ENCODE peak calls at places on chromosomes 3 and 15, in ten cellular contexts. P is amniotic stem cell, Z is fibroblast of pulmonary artery, E is posterior cingulate gyrus, U is fibroblast of villous mesenchyme, A is ovary, B is left lobe of liver, M is AML-193, Y is foreskin fibroblast, I is GM18507. O is an unnamed sample.

GRCh38 chr3:50724831-50725230 is 50.1 kb downstream of the DOCK3 start:
- DNase-seq in P (no peak), E (no peak), U (no peak), M (no peak), Z (no peak), Y (no peak), B (no peak), I (no peak), A (no peak), O (no peak)

GRCh38 chr3:46239301-46239938 is 2.8 kb upstream of the CCR3 start:
- DNase-seq in Z (no peak), U (no peak), Y (no peak), E (no peak), I (no peak), M (no peak), A (no peak), P (no peak), B (no peak), O (no peak)

GRCh38 chr3:4675704-4676103 is 182.6 kb downstream of the ITPR1 start:
- DNase-seq in E (no peak), B (no peak), I (no peak), U (no peak), A (no peak), Y (no peak), P (no peak), Z (no peak), M (no peak), O (no peak)

GRCh38 chr3:148943531-148944200 is 47.7 kb upstream of the GYG1 start:
- DNase-seq in E (no peak), Z (peak), M (peak), B (no peak), Y (peak), P (peak), U (peak), A (no peak), I (peak), O (no peak)

GRCh38 chr3:111846717-111847116 is 12.3 kb upstream of the PHLDB2 start:
- DNase-seq in A (no peak), B (no peak), I (no peak), P (no peak), Y (peak), U (peak), E (no peak), M (no peak), Z (peak), O (no peak)

GRCh38 chr3:159664011-159664410 is 324.6 kb upstream of the IL12A start:
- DNase-seq in I (no peak), P (no peak), Y (no peak), Z (peak), U (no peak), A (no peak), M (no peak), B (no peak), E (no peak), O (no peak)

GRCh38 chr3:117892431-117892841 is 1142.2 kb downstream of the IGSF11 start:
- DNase-seq in Z (peak), E (no peak), U (no peak), Y (peak), A (no peak), P (no peak), B (no peak), M (no peak), I (no peak), O (no peak)

GRCh38 chr3:4914464-4914863 is 64.8 kb upstream of the BHLHE40 start:
- DNase-seq in I (no peak), M (no peak), U (no peak), B (no peak), A (no peak), P (no peak), E (no peak), Y (no peak), Z (no peak), O (no peak)

GRCh38 chr3:171142985-171143384 is 116.5 kb upstream of the SLC2A2 start:
- DNase-seq in Z (peak), I (no peak), U (peak), B (peak), A (no peak), M (no peak), P (no peak), E (no peak), Y (no peak), O (no peak)

GRCh38 chr3:178170698-178171535 is 365.3 kb upstream of the KCNMB2 start:
- DNase-seq in Y (peak), B (no peak), U (peak), A (no peak), M (peak), P (peak), E (no peak), Z (peak), I (no peak), O (no peak)

GRCh38 chr3:43765417-43766030 is 74.8 kb downstream of the ABHD5 start:
- DNase-seq in M (no peak), Z (peak), Y (peak), U (peak), B (no peak), E (no peak), I (no peak), P (no peak), A (no peak), O (no peak)

GRCh38 chr3:181700168-181701087 is 11.3 kb upstream of the SOX2 start:
- DNase-seq in I (no peak), E (no peak), Y (peak), Z (peak), P (peak), B (no peak), M (peak), A (peak), U (peak), O (no peak)

GRCh38 chr15:79887054-79887453 is 9.8 kb downstream of the MTHFS start:
- DNase-seq in Z (no peak), P (no peak), E (no peak), U (no peak), A (no peak), M (no peak), B (no peak), I (no peak), Y (no peak), O (no peak)

GRCh38 chr3:30628931-30629590 is 22.7 kb downstream of the TGFBR2 start:
- DNase-seq in M (peak), B (no peak), Y (no peak), I (no peak), A (no peak), P (no peak), U (no peak), E (no peak), Z (peak), O (no peak)

GRCh38 chr15:99425666-99426301 is 140.0 kb upstream of the MEF2A start:
- DNase-seq in U (no peak), P (no peak), B (no peak), Y (no peak), Z (peak), I (no peak), A (peak), E (peak), M (no peak), O (no peak)

GRCh38 chr3:139357899-139358298 is 14.1 kb downstream of the MRPS22 start:
- DNase-seq in I (no peak), B (no peak), M (no peak), E (no peak), A (no peak), U (no peak), Z (no peak), P (no peak), Y (no peak), O (no peak)

GRCh38 chr3:134486577-134487041 is 752 bp downstream of the CEP63 start:
- DNase-seq in P (no peak), M (peak), Y (no peak), A (no peak), B (no peak), I (no peak), E (no peak), Z (peak), U (peak), O (no peak)

GRCh38 chr15:38748710-38749109 is 184.1 kb upstream of the RASGRP1 start:
- DNase-seq in A (no peak), M (no peak), P (no peak), I (no peak), B (no peak), U (no peak), Y (no peak), E (no peak), Z (no peak), O (no peak)

GRCh38 chr3:107690522-107691138 is 167.9 kb downstream of the BBX start:
- DNase-seq in U (peak), M (peak), Z (peak), Y (peak), I (peak), P (peak), A (no peak), B (no peak), E (no peak), O (no peak)

GRCh38 chr3:56122911-56123310 is 345.4 kb downstream of the ERC2 start:
- DNase-seq in E (no peak), U (peak), P (no peak), I (no peak), M (no peak), Y (no peak), B (no peak), Z (no peak), A (no peak), O (no peak)

GRCh38 chr15:38201714-38202113 is 50.9 kb upstream of the SPRED1 start:
- DNase-seq in Z (peak), U (no peak), A (no peak), P (no peak), I (no peak), Y (no peak), E (no peak), B (no peak), M (no peak), O (no peak)

GRCh38 chr3:128455786-128456748 is 10.6 kb downstream of the DNAJB8 start:
- DNase-seq in U (no peak), P (no peak), Y (no peak), B (no peak), I (no peak), E (peak), M (no peak), A (no peak), Z (no peak), O (no peak)

GRCh38 chr3:197331131-197331530 is 32.7 kb upstream of the DLG1 start:
- DNase-seq in B (no peak), A (no peak), Z (no peak), I (no peak), E (no peak), P (no peak), M (no peak), U (peak), Y (no peak), O (no peak)

GRCh38 chr3:115248274-115248673 is 101.2 kb upstream of the ZBTB20 start:
- DNase-seq in A (no peak), M (no peak), Z (peak), Y (peak), B (no peak), U (peak), E (no peak), P (no peak), I (no peak), O (no peak)

GRCh38 chr15:68787609-68788264 is 33.0 kb downstream of the ANP32A start:
- DNase-seq in Y (no peak), U (no peak), M (no peak), I (no peak), P (no peak), Z (no peak), B (no peak), A (no peak), E (no peak), O (no peak)

GRCh38 chr3:12253521-12253920 is 35.3 kb upstream of the PPARG start:
- DNase-seq in Y (no peak), M (no peak), A (no peak), U (peak), E (no peak), B (no peak), I (no peak), Z (peak), P (no peak), O (no peak)

GRCh38 chr15:65535192-65535591 is 4.9 kb downstream of the HACD3 start:
- DNase-seq in P (no peak), M (no peak), A (no peak), E (no peak), I (no peak), U (no peak), Y (no peak), Z (no peak), B (no peak), O (no peak)

GRCh38 chr3:184140436-184140835 is 5.3 kb downstream of the EIF2B5 start:
- DNase-seq in Z (no peak), I (no peak), U (no peak), E (no peak), M (no peak), B (no peak), A (no peak), P (no peak), Y (no peak), O (no peak)

GRCh38 chr3:139187648-139188047 is 143.0 kb upstream of the PRR23C start:
- DNase-seq in U (no peak), E (no peak), M (no peak), Y (no peak), I (no peak), Z (no peak), P (no peak), B (no peak), A (no peak), O (no peak)

GRCh38 chr3:55431041-55431440 is 56.1 kb downstream of the WNT5A start:
- DNase-seq in U (no peak), P (no peak), I (no peak), Z (no peak), Y (no peak), B (no peak), E (no peak), M (no peak), A (no peak), O (no peak)

GRCh38 chr15:63500265-63501250 is 3.8 kb upstream of the USP3 start:
- DNase-seq in Z (no peak), E (no peak), Y (no peak), M (no peak), U (no peak), A (no peak), P (no peak), B (peak), I (no peak), O (no peak)

GRCh38 chr3:143793971-143794370 is 54.3 kb downstream of the SLC9A9 start:
- DNase-seq in B (no peak), M (no peak), A (no peak), Z (no peak), U (peak), E (no peak), Y (peak), I (no peak), P (no peak), O (no peak)

GRCh38 chr3:187737401-187738088 is 7.7 kb downstream of the BCL6 start:
- DNase-seq in M (peak), Y (peak), Z (peak), U (peak), A (peak), P (no peak), E (no peak), B (peak), I (no peak), O (peak)

GRCh38 chr3:187318819-187319616 is 27.5 kb upstream of the MASP1 start:
- DNase-seq in B (peak), A (peak), U (peak), Z (peak), Y (peak), E (no peak), P (peak), I (peak), M (peak), O (peak)

GRCh38 chr15:77542491-77543001 is 90.2 kb downstream of the LINGO1 start:
- DNase-seq in M (no peak), Z (peak), P (no peak), Y (peak), A (no peak), E (no peak), U (no peak), B (no peak), I (no peak), O (no peak)

GRCh38 chr3:55364426-55364825 is 122.7 kb downstream of the WNT5A start:
- DNase-seq in P (no peak), B (no peak), Z (no peak), Y (no peak), E (no peak), U (peak), A (no peak), I (no peak), M (no peak), O (no peak)

GRCh38 chr15:93070901-93071300 is 18.1 kb downstream of the RGMA start:
- DNase-seq in E (no peak), U (no peak), Z (no peak), A (no peak), P (no peak), I (no peak), M (no peak), B (no peak), Y (no peak), O (no peak)

GRCh38 chr3:149180057-149180573 is 41.5 kb downstream of the CP start:
- DNase-seq in I (no peak), E (no peak), M (no peak), U (peak), Z (peak), B (no peak), A (peak), Y (peak), P (peak), O (no peak)

GRCh38 chr3:38141952-38142273 is 3.5 kb downstream of the MYD88 start:
- DNase-seq in U (no peak), Z (no peak), I (no peak), Y (no peak), E (peak), P (no peak), A (no peak), M (no peak), B (no peak), O (no peak)

O was measured in activated T-helper 9 cell treated with anti-CD3 and anti-CD28 coated beads, Interleukin-2, amount 50 U/mL, for 16 hours.